ENCODE peak calls at places on chromosomes 11 and 22, in four cellular contexts. K is cardiac muscle cell, B is dorsolateral prefrontal cortex, X is psoas muscle. A is an unnamed sample.

GRCh38 chr11:131491503-131491902 is 121.1 kb downstream of the NTM start:
- DNase-seq in K (no peak), B (no peak), X (no peak), A (no peak)

GRCh38 chr11:45919806-45920530 is 2.3 kb upstream of the PEX16 start:
- DNase-seq in K (no peak), B (no peak), X (peak; percentile 63), A (peak; percentile 75)

GRCh38 chr11:13238879-13239514 is 38.6 kb upstream of the BMAL1 start:
- DNase-seq in K (peak; percentile 78), B (no peak), X (peak; percentile 52), A (peak; percentile 26)

GRCh38 chr11:74025467-74026166 is 16.7 kb upstream of the UCP3 start:
- DNase-seq in K (no peak), B (no peak), X (no peak), A (no peak)

GRCh38 chr22:27669798-27670599 is 131.6 kb downstream of the MN1 start:
- DNase-seq in K (no peak), B (no peak), X (no peak), A (peak; percentile 64)

GRCh38 chr11:1455763-1456060 is 30.9 kb downstream of the MOB2 start:
- DNase-seq in K (no peak), B (no peak), X (no peak), A (no peak)

GRCh38 chr22:44003016-44003775 is 20.9 kb upstream of the PARVB start:
- DNase-seq in K (no peak), B (no peak), X (no peak), A (no peak)

GRCh38 chr11:8826901-8827560 is 84.0 kb upstream of the AKIP1 start:
- DNase-seq in K (no peak), B (no peak), X (no peak), A (no peak)

GRCh38 chr22:45235101-45235777 is 5.5 kb downstream of the KIAA0930 start:
- DNase-seq in K (no peak), B (no peak), X (no peak), A (no peak)

GRCh38 chr22:47012589-47013365 is 250.3 kb downstream of the TBC1D22A start:
- DNase-seq in K (no peak), B (no peak), X (no peak), A (peak; percentile 81)

GRCh38 chr11:125170406-125171031 is 6.0 kb downstream of the PKNOX2 start:
- DNase-seq in K (peak; percentile 58), B (no peak), X (peak; percentile 76), A (peak; percentile 73)